ENCODE peak calls at places on chromosome 2, in four cellular contexts. One of them, this sample, is unnamed.

GRCh38 chr2:149082781-149083180 is 44.3 kb downstream of the LYPD6B start:
- DNase-seq in pons: no peak
- DNase-seq in KG1: no peak
- DNase-seq in epithelial cell of proximal tubule: no peak
- DNase-seq in this sample: no peak

GRCh38 chr2:30871440-30871839 is 64.2 kb upstream of the CAPN13 start:
- DNase-seq in pons: no peak
- DNase-seq in KG1: no peak
- DNase-seq in epithelial cell of proximal tubule: no peak
- DNase-seq in this sample: no peak

GRCh38 chr2:193841389-193842150 is 1646.8 kb upstream of the TMEFF2 start:
- DNase-seq in pons: no peak
- DNase-seq in KG1: no peak
- DNase-seq in epithelial cell of proximal tubule: no peak
- DNase-seq in this sample: no peak

GRCh38 chr2:159445307-159445706 is 158.8 kb upstream of the WDSUB1 start:
- DNase-seq in pons: no peak
- DNase-seq in KG1: no peak
- DNase-seq in epithelial cell of proximal tubule: no peak
- DNase-seq in this sample: no peak

GRCh38 chr2:125491663-125492062 is 1164.3 kb upstream of the GYPC start:
- DNase-seq in pons: no peak
- DNase-seq in KG1: no peak
- DNase-seq in epithelial cell of proximal tubule: no peak
- DNase-seq in this sample: no peak

GRCh38 chr2:11969774-11970173 is 223.3 kb downstream of the LPIN1 start:
- DNase-seq in pons: no peak
- DNase-seq in KG1: no peak
- DNase-seq in epithelial cell of proximal tubule: no peak
- DNase-seq in this sample: no peak

GRCh38 chr2:137091704-137092103 is 326.4 kb downstream of the THSD7B start:
- DNase-seq in pons: no peak
- DNase-seq in KG1: no peak
- DNase-seq in epithelial cell of proximal tubule: no peak
- DNase-seq in this sample: no peak

GRCh38 chr2:196331143-196331542 is 159.8 kb upstream of the STK17B start:
- DNase-seq in pons: no peak
- DNase-seq in KG1: no peak
- DNase-seq in epithelial cell of proximal tubule: no peak
- DNase-seq in this sample: no peak

GRCh38 chr2:31810200-31810917 is 200.4 kb downstream of the MEMO1 start:
- DNase-seq in pons: no peak
- DNase-seq in KG1: no peak
- DNase-seq in epithelial cell of proximal tubule: no peak
- DNase-seq in this sample: no peak

GRCh38 chr2:10495988-10496313 is 47.8 kb upstream of the ODC1 start:
- DNase-seq in pons: no peak
- DNase-seq in KG1: no peak
- DNase-seq in epithelial cell of proximal tubule: no peak
- DNase-seq in this sample: no peak

GRCh38 chr2:164515746-164516145 is 105.5 kb downstream of the GRB14 start:
- DNase-seq in pons: no peak
- DNase-seq in KG1: no peak
- DNase-seq in epithelial cell of proximal tubule: no peak
- DNase-seq in this sample: no peak

GRCh38 chr2:71995067-71995665 is 152.5 kb downstream of the CYP26B1 start:
- DNase-seq in pons: no peak
- DNase-seq in KG1: no peak
- DNase-seq in epithelial cell of proximal tubule: no peak
- DNase-seq in this sample: no peak

GRCh38 chr2:24676493-24676892 is 116.7 kb downstream of the PTRHD1 start:
- DNase-seq in pons: no peak
- DNase-seq in KG1: no peak
- DNase-seq in epithelial cell of proximal tubule: no peak
- DNase-seq in this sample: no peak

GRCh38 chr2:19635951-19636505 is 265.8 kb downstream of the TTC32 start:
- DNase-seq in pons: peak
- DNase-seq in KG1: no peak
- DNase-seq in epithelial cell of proximal tubule: no peak
- DNase-seq in this sample: no peak

GRCh38 chr2:23384551-23385349 is at the start of gene KLHL29:
- DNase-seq in pons: peak
- DNase-seq in KG1: no peak
- DNase-seq in epithelial cell of proximal tubule: no peak
- DNase-seq in this sample: no peak

GRCh38 chr2:135149251-135149650 is 97.2 kb downstream of the RAB3GAP1 start:
- DNase-seq in pons: no peak
- DNase-seq in KG1: no peak
- DNase-seq in epithelial cell of proximal tubule: no peak
- DNase-seq in this sample: no peak

GRCh38 chr2:125658583-125658982 is 997.4 kb upstream of the GYPC start:
- DNase-seq in pons: no peak
- DNase-seq in KG1: no peak
- DNase-seq in epithelial cell of proximal tubule: no peak
- DNase-seq in this sample: no peak

GRCh38 chr2:36952748-36953197 is 13.6 kb downstream of the STRN start:
- DNase-seq in pons: no peak
- DNase-seq in KG1: no peak
- DNase-seq in epithelial cell of proximal tubule: peak
- DNase-seq in this sample: no peak

GRCh38 chr2:136407952-136408318 is 290.0 kb upstream of the CXCR4 start:
- DNase-seq in pons: no peak
- DNase-seq in KG1: no peak
- DNase-seq in epithelial cell of proximal tubule: no peak
- DNase-seq in this sample: no peak

GRCh38 chr2:226274143-226274542 is 525.5 kb downstream of the IRS1 start:
- DNase-seq in pons: no peak
- DNase-seq in KG1: no peak
- DNase-seq in epithelial cell of proximal tubule: no peak
- DNase-seq in this sample: no peak

GRCh38 chr2:66145490-66145889 is 289.4 kb upstream of the MEIS1 start:
- DNase-seq in pons: no peak
- DNase-seq in KG1: no peak
- DNase-seq in epithelial cell of proximal tubule: no peak
- DNase-seq in this sample: no peak

GRCh38 chr2:125681976-125682805 is 973.8 kb upstream of the GYPC start:
- DNase-seq in pons: no peak
- DNase-seq in KG1: no peak
- DNase-seq in epithelial cell of proximal tubule: no peak
- DNase-seq in this sample: no peak

GRCh38 chr2:212421571-212422334 is 116.8 kb downstream of the ERBB4 start:
- DNase-seq in pons: no peak
- DNase-seq in KG1: no peak
- DNase-seq in epithelial cell of proximal tubule: no peak
- DNase-seq in this sample: no peak

GRCh38 chr2:43676322-43677050 is at the start of gene C1GALT1C1L:
- DNase-seq in pons: peak
- DNase-seq in KG1: no peak
- DNase-seq in epithelial cell of proximal tubule: no peak
- DNase-seq in this sample: no peak

GRCh38 chr2:174485763-174486613 is 841 bp downstream of the GPR155 start:
- DNase-seq in pons: peak
- DNase-seq in KG1: no peak
- DNase-seq in epithelial cell of proximal tubule: no peak
- DNase-seq in this sample: no peak

GRCh38 chr2:122168799-122169198 is 413.3 kb downstream of the TSN start:
- DNase-seq in pons: no peak
- DNase-seq in KG1: no peak
- DNase-seq in epithelial cell of proximal tubule: no peak
- DNase-seq in this sample: no peak

GRCh38 chr2:158667567-158667966 is 127.5 kb upstream of the DAPL1 start:
- DNase-seq in pons: no peak
- DNase-seq in KG1: no peak
- DNase-seq in epithelial cell of proximal tubule: no peak
- DNase-seq in this sample: peak

GRCh38 chr2:189613077-189613636 is 32.6 kb upstream of the SLC40A1 start:
- DNase-seq in pons: peak
- DNase-seq in KG1: no peak
- DNase-seq in epithelial cell of proximal tubule: peak
- DNase-seq in this sample: no peak

GRCh38 chr2:239363946-239364637 is 36.7 kb downstream of the HDAC4 start:
- DNase-seq in pons: no peak
- DNase-seq in KG1: no peak
- DNase-seq in epithelial cell of proximal tubule: no peak
- DNase-seq in this sample: no peak

GRCh38 chr2:119066272-119066804 is 92.2 kb downstream of the C1QL2 start:
- DNase-seq in pons: no peak
- DNase-seq in KG1: no peak
- DNase-seq in epithelial cell of proximal tubule: no peak
- DNase-seq in this sample: no peak

GRCh38 chr2:156445311-156446218 is 9.4 kb downstream of the GPD2 start:
- DNase-seq in pons: no peak
- DNase-seq in KG1: no peak
- DNase-seq in epithelial cell of proximal tubule: peak
- DNase-seq in this sample: no peak

GRCh38 chr2:168416555-168416954 is 39.5 kb upstream of the CERS6 start:
- DNase-seq in pons: no peak
- DNase-seq in KG1: no peak
- DNase-seq in epithelial cell of proximal tubule: no peak
- DNase-seq in this sample: no peak

GRCh38 chr2:85536479-85536878 is 2.5 kb upstream of the MAT2A start:
- DNase-seq in pons: no peak
- DNase-seq in KG1: no peak
- DNase-seq in epithelial cell of proximal tubule: no peak
- DNase-seq in this sample: no peak

GRCh38 chr2:47271054-47272000 is 116.2 kb upstream of the STPG4 start:
- DNase-seq in pons: no peak
- DNase-seq in KG1: no peak
- DNase-seq in epithelial cell of proximal tubule: no peak
- DNase-seq in this sample: no peak

GRCh38 chr2:32947484-32948143 is 861 bp downstream of the LTBP1 start:
- DNase-seq in pons: no peak
- DNase-seq in KG1: no peak
- DNase-seq in epithelial cell of proximal tubule: no peak
- DNase-seq in this sample: no peak

GRCh38 chr2:38743672-38744398 is 7.3 kb downstream of the SRSF7 start:
- DNase-seq in pons: no peak
- DNase-seq in KG1: no peak
- DNase-seq in epithelial cell of proximal tubule: no peak
- DNase-seq in this sample: peak

GRCh38 chr2:102436284-102436683 is 13.3 kb downstream of the IL18RAP start:
- DNase-seq in pons: peak
- DNase-seq in KG1: no peak
- DNase-seq in epithelial cell of proximal tubule: no peak
- DNase-seq in this sample: no peak

This sample was measured in CMK.